ENCODE peak calls at places on chromosomes 13 and 19, in ten cellular contexts. One of them, this sample, is unnamed.

GRCh38 chr19:47274891-47275865 is 493 bp downstream of the INAFM1 start:
- DNase-seq in AG08395: no peak
- DNase-seq in hepatic stellate cell: no peak
- DNase-seq in body of pancreas: peak
- DNase-seq in COR-L47: no peak
- DNase-seq in nephron progenitor cell: peak
- DNase-seq in occipital lobe: no peak
- DNase-seq in SJSA1: no peak
- DNase-seq in activated T-helper 2 cell treated with anti-CD3 and anti-CD28 coated beads, Interferon-gamma antibody, Interleukin-2, Interleukin-4, amounts not matched to agents 10 μg/mL and 5 μg/mL and 100 μg/mL, durations not matched to agents 14 hours and 24 hours and 36 hours: no peak
- DNase-seq in heart left ventricle: peak
- DNase-seq in this sample: no peak

GRCh38 chr13:41774605-41775218 is 186.2 kb downstream of the VWA8 start:
- DNase-seq in AG08395: no peak
- DNase-seq in hepatic stellate cell: no peak
- DNase-seq in body of pancreas: no peak
- DNase-seq in COR-L47: no peak
- DNase-seq in nephron progenitor cell: no peak
- DNase-seq in occipital lobe: no peak
- DNase-seq in SJSA1: no peak
- DNase-seq in activated T-helper 2 cell treated with anti-CD3 and anti-CD28 coated beads, Interferon-gamma antibody, Interleukin-2, Interleukin-4, amounts not matched to agents 10 μg/mL and 5 μg/mL and 100 μg/mL, durations not matched to agents 14 hours and 24 hours and 36 hours: no peak
- DNase-seq in heart left ventricle: no peak
- DNase-seq in this sample: no peak

GRCh38 chr19:42431486-42431885 is 4.3 kb upstream of the LIPE start:
- DNase-seq in AG08395: no peak
- DNase-seq in hepatic stellate cell: no peak
- DNase-seq in body of pancreas: no peak
- DNase-seq in COR-L47: no peak
- DNase-seq in nephron progenitor cell: no peak
- DNase-seq in occipital lobe: no peak
- DNase-seq in SJSA1: no peak
- DNase-seq in activated T-helper 2 cell treated with anti-CD3 and anti-CD28 coated beads, Interferon-gamma antibody, Interleukin-2, Interleukin-4, amounts not matched to agents 10 μg/mL and 5 μg/mL and 100 μg/mL, durations not matched to agents 14 hours and 24 hours and 36 hours: no peak
- DNase-seq in heart left ventricle: no peak
- DNase-seq in this sample: no peak

GRCh38 chr19:8194528-8195275 is 14.5 kb upstream of the CERS4 start:
- DNase-seq in AG08395: no peak
- DNase-seq in hepatic stellate cell: no peak
- DNase-seq in body of pancreas: no peak
- DNase-seq in COR-L47: no peak
- DNase-seq in nephron progenitor cell: no peak
- DNase-seq in occipital lobe: no peak
- DNase-seq in SJSA1: no peak
- DNase-seq in activated T-helper 2 cell treated with anti-CD3 and anti-CD28 coated beads, Interferon-gamma antibody, Interleukin-2, Interleukin-4, amounts not matched to agents 10 μg/mL and 5 μg/mL and 100 μg/mL, durations not matched to agents 14 hours and 24 hours and 36 hours: peak
- DNase-seq in heart left ventricle: no peak
- DNase-seq in this sample: no peak

GRCh38 chr13:43905435-43906031 is 25.8 kb downstream of the LACC1 start:
- DNase-seq in AG08395: peak
- DNase-seq in hepatic stellate cell: peak
- DNase-seq in body of pancreas: peak
- DNase-seq in COR-L47: peak
- DNase-seq in nephron progenitor cell: peak
- DNase-seq in occipital lobe: no peak
- DNase-seq in SJSA1: no peak
- DNase-seq in activated T-helper 2 cell treated with anti-CD3 and anti-CD28 coated beads, Interferon-gamma antibody, Interleukin-2, Interleukin-4, amounts not matched to agents 10 μg/mL and 5 μg/mL and 100 μg/mL, durations not matched to agents 14 hours and 24 hours and 36 hours: no peak
- DNase-seq in heart left ventricle: no peak
- DNase-seq in this sample: peak

GRCh38 chr13:113758651-113759524 is at the start of gene TMEM255B:
- DNase-seq in AG08395: peak
- DNase-seq in hepatic stellate cell: peak
- DNase-seq in body of pancreas: peak
- DNase-seq in COR-L47: peak
- DNase-seq in nephron progenitor cell: peak
- DNase-seq in occipital lobe: peak
- DNase-seq in SJSA1: peak
- DNase-seq in activated T-helper 2 cell treated with anti-CD3 and anti-CD28 coated beads, Interferon-gamma antibody, Interleukin-2, Interleukin-4, amounts not matched to agents 10 μg/mL and 5 μg/mL and 100 μg/mL, durations not matched to agents 14 hours and 24 hours and 36 hours: peak
- DNase-seq in heart left ventricle: peak
- DNase-seq in this sample: peak

GRCh38 chr19:45922281-45922680 is 7.7 kb upstream of the NANOS2 start:
- DNase-seq in AG08395: no peak
- DNase-seq in hepatic stellate cell: no peak
- DNase-seq in body of pancreas: no peak
- DNase-seq in COR-L47: no peak
- DNase-seq in nephron progenitor cell: no peak
- DNase-seq in occipital lobe: no peak
- DNase-seq in SJSA1: no peak
- DNase-seq in activated T-helper 2 cell treated with anti-CD3 and anti-CD28 coated beads, Interferon-gamma antibody, Interleukin-2, Interleukin-4, amounts not matched to agents 10 μg/mL and 5 μg/mL and 100 μg/mL, durations not matched to agents 14 hours and 24 hours and 36 hours: no peak
- DNase-seq in heart left ventricle: no peak
- DNase-seq in this sample: no peak

GRCh38 chr13:44868397-44868796 is 120.9 kb downstream of the NUFIP1 start:
- DNase-seq in AG08395: no peak
- DNase-seq in hepatic stellate cell: no peak
- DNase-seq in body of pancreas: no peak
- DNase-seq in COR-L47: no peak
- DNase-seq in nephron progenitor cell: no peak
- DNase-seq in occipital lobe: no peak
- DNase-seq in SJSA1: no peak
- DNase-seq in activated T-helper 2 cell treated with anti-CD3 and anti-CD28 coated beads, Interferon-gamma antibody, Interleukin-2, Interleukin-4, amounts not matched to agents 10 μg/mL and 5 μg/mL and 100 μg/mL, durations not matched to agents 14 hours and 24 hours and 36 hours: no peak
- DNase-seq in heart left ventricle: no peak
- DNase-seq in this sample: no peak

GRCh38 chr19:51365211-51366049 is 758 bp downstream of the ETFB start:
- DNase-seq in AG08395: peak
- DNase-seq in hepatic stellate cell: peak
- DNase-seq in body of pancreas: peak
- DNase-seq in COR-L47: no peak
- DNase-seq in nephron progenitor cell: no peak
- DNase-seq in occipital lobe: no peak
- DNase-seq in SJSA1: no peak
- DNase-seq in activated T-helper 2 cell treated with anti-CD3 and anti-CD28 coated beads, Interferon-gamma antibody, Interleukin-2, Interleukin-4, amounts not matched to agents 10 μg/mL and 5 μg/mL and 100 μg/mL, durations not matched to agents 14 hours and 24 hours and 36 hours: no peak
- DNase-seq in heart left ventricle: peak
- DNase-seq in this sample: no peak